ENCODE peak calls at places on chromosomes 4 and X, in six cellular contexts. G, Q, L, M, O and X are unnamed samples.

GRCh38 chrX:31168596-31168995 is 96.8 kb upstream of the FTHL17 start:
- DNase-seq in G (no peak), L (no peak), O (no peak), Q (no peak), M (no peak), X (no peak)

GRCh38 chr4:78560296-78560963 is 8.9 kb downstream of the ANXA3 start:
- DNase-seq in G (no peak), Q (peak), O (no peak), M (no peak), L (no peak), X (no peak)

GRCh38 chrX:106707771-106708454 is 18.6 kb upstream of the RNF128 start:
- DNase-seq in M (no peak), Q (peak), O (no peak), L (no peak), G (no peak), X (no peak)

GRCh38 chr4:70280567-70280966 is 38.2 kb downstream of the CSN3 start:
- DNase-seq in M (no peak), L (no peak), Q (no peak), G (no peak), O (no peak), X (peak)

GRCh38 chrX:16934212-16934611 is 12.2 kb upstream of the REPS2 start:
- DNase-seq in Q (no peak), G (no peak), O (no peak), L (no peak), M (no peak), X (no peak)

GRCh38 chr4:92172203-92172602 is 131.6 kb upstream of the GRID2 start:
- DNase-seq in M (no peak), Q (no peak), L (no peak), G (no peak), O (no peak), X (no peak)

GRCh38 chr4:141169391-141169790 is 36.1 kb upstream of the RNF150 start:
- DNase-seq in M (no peak), Q (no peak), L (no peak), O (no peak), G (no peak), X (no peak)

GRCh38 chrX:48940404-48940955 is 16.9 kb downstream of the OTUD5 start:
- DNase-seq in O (no peak), M (no peak), L (no peak), Q (no peak), G (no peak), X (no peak)

GRCh38 chr4:113358784-113359183 is 309.3 kb downstream of the ANK2 start:
- DNase-seq in M (no peak), O (no peak), G (no peak), Q (peak), L (no peak), X (no peak)

GRCh38 chr4:58453956-58454355 is 1343.8 kb upstream of the IGFBP7 start:
- DNase-seq in G (no peak), Q (no peak), L (no peak), O (no peak), M (no peak), X (no peak)

GRCh38 chrX:84340981-84341380 is 153.0 kb upstream of the RPS6KA6 start:
- DNase-seq in Q (peak), L (no peak), M (no peak), O (no peak), G (no peak), X (no peak)

GRCh38 chr4:185096032-185096653 is 46.9 kb upstream of the SLC25A4 start:
- DNase-seq in L (peak), Q (peak), M (no peak), G (no peak), O (no peak), X (peak)

GRCh38 chrX:54357414-54358377 is at the start of gene WNK3:
- DNase-seq in M (no peak), G (peak), Q (peak), O (peak), L (peak), X (peak)

GRCh38 chrX:29487214-29487613 is 728.1 kb upstream of the MAGEB2 start:
- DNase-seq in G (no peak), Q (no peak), O (no peak), M (no peak), L (no peak), X (no peak)

GRCh38 chr4:38177792-38178665 is 217.8 kb downstream of the PTTG2 start:
- DNase-seq in L (no peak), O (no peak), G (no peak), Q (peak), M (peak), X (no peak)

GRCh38 chrX:68698955-68699354 is 51.5 kb downstream of the STARD8 start:
- DNase-seq in G (no peak), M (no peak), O (no peak), L (no peak), Q (no peak), X (no peak)

GRCh38 chr4:47831026-47831689 is 6.7 kb downstream of the CORIN start:
- DNase-seq in O (no peak), Q (no peak), L (no peak), M (no peak), G (no peak), X (peak)

GRCh38 chrX:72052415-72053090 is 79.2 kb downstream of the RTL5 start:
- DNase-seq in L (no peak), G (no peak), Q (peak), O (no peak), M (no peak), X (no peak)

GRCh38 chr4:41912546-41912945 is 22.7 kb upstream of the TMEM33 start:
- DNase-seq in L (no peak), O (no peak), Q (no peak), G (no peak), M (no peak), X (no peak)

GRCh38 chr4:165873298-165874071 is 448 bp downstream of the TLL1 start:
- DNase-seq in M (no peak), Q (peak), L (peak), O (peak), G (no peak), X (peak)

GRCh38 chr4:5751918-5752802 is 41.2 kb downstream of the EVC start:
- DNase-seq in Q (peak), M (no peak), O (no peak), G (no peak), L (no peak), X (no peak)

GRCh38 chr4:184899261-184900134 is 73.7 kb upstream of the ACSL1 start:
- DNase-seq in G (no peak), O (no peak), L (no peak), M (no peak), Q (peak), X (no peak)

GRCh38 chr4:98469776-98470175 is 188.6 kb downstream of the TSPAN5 start:
- DNase-seq in M (no peak), L (no peak), Q (no peak), G (no peak), O (no peak), X (no peak)

GRCh38 chrX:150581093-150581775 is 12.8 kb downstream of the MTM1 start:
- DNase-seq in O (no peak), Q (peak), M (no peak), G (no peak), L (no peak), X (no peak)

GRCh38 chr4:184750926-184751584 is 17.2 kb upstream of the CENPU start:
- DNase-seq in M (no peak), O (no peak), Q (peak), G (no peak), L (no peak), X (no peak)

GRCh38 chr4:183852910-183853555 is 52.1 kb upstream of the STOX2 start:
- DNase-seq in Q (no peak), G (no peak), L (no peak), O (no peak), M (no peak), X (no peak)